ENCODE peak calls at places on chromosome 20, in five cellular contexts. L, A, M, N and H are unnamed samples. For H3K4me1 and H3K36me3, the result is how much of the 10 kb centered on the place peaks cover.

GRCh38 chr20:45487231-45487635 is 17.7 kb downstream of the WFDC2 start:
- DNase-seq in A (no peak), M (peak), N (no peak), L (no peak), H (no peak)

GRCh38 chr20:16615199-16615598 is 42.0 kb upstream of the KIF16B start:
- DNase-seq in M (no peak), A (no peak), L (no peak), N (no peak), H (no peak)

GRCh38 chr20:41738584-41739193 is 120.5 kb upstream of the CHD6 start:
- DNase-seq in A (peak), L (no peak), N (peak), M (peak), H (peak)

GRCh38 chr20:9141070-9141469 is 72.2 kb downstream of the PLCB4 start:
- DNase-seq in A (no peak), L (no peak), N (no peak), M (no peak), H (no peak)

GRCh38 chr20:23126281-23127061 is 40.3 kb upstream of the CD93 start:
- DNase-seq in M (no peak), A (no peak), L (no peak), N (no peak), H (no peak)

GRCh38 chr20:58366016-58366415 is 23.0 kb upstream of the VAPB start:
- DNase-seq in A (no peak), L (no peak), M (no peak), N (no peak), H (no peak)

GRCh38 chr20:41141153-41141815 is 3.9 kb downstream of the PLCG1 start:
- DNase-seq in A (no peak), N (peak), M (peak), L (no peak), H (no peak)

GRCh38 chr20:33602826-33603590 is 59.1 kb upstream of the C20orf144 start:
- DNase-seq in A (no peak), M (no peak), N (peak), L (peak), H (no peak)

GRCh38 chr20:9838035-9838377 is 870 bp downstream of the PAK5 start:
- DNase-seq in M (no peak), A (no peak), L (no peak), N (no peak), H (no peak)

GRCh38 chr20:8481636-8482035 is 349.6 kb downstream of the PLCB1 start:
- DNase-seq in M (no peak), A (no peak), N (no peak), L (no peak), H (no peak)

GRCh38 chr20:46056027-46056833 is 27.2 kb downstream of the SLC12A5 start:
- DNase-seq in A (no peak), L (no peak), M (no peak), N (no peak), H (no peak)

DNA sequence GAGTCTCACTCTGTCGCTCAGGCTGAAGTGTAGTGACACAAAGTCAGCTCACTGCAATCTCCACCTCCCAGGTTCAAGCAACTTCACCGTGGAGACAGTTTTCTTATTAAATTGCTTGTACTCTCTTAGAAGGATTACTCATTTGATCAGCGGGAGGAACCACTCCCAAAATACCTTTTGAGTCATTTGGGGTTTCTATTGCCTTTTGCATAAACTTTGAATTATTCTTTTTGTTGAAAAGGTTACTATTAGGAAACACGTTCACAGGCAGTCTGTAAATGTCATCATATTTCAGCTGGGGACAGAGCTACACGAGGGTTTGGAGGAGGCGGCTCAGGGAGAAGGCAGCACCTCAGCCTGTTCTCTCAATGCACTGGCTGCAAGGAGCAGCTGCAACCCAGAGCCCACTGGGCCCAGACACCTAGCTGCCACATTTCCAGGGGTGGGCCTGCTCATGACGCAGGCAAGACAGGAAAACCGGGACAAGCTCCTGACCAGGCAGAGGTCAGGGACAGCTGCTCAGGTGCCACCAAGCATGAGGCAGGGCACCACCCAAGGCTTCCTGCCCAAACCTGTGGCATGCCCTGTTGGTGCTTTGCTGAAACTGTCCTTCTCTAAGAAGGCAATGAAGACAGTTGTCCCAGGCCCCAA is 205.9 kb downstream of the BMP7 start:
- DNase-seq in A (no peak), M (no peak), N (no peak), L (no peak), H (no peak)
- TF ChIP-seq ZNF274 in A (no peak), M (no peak), N (no peak), L (no peak), H (no peak)

GRCh38 chr20:35316086-35316485 is 23.9 kb upstream of the FAM83C start:
- DNase-seq in M (no peak), A (no peak), N (no peak), L (no peak), H (no peak)
- H3K4me1 ChIP-seq in M (under half), A (half or more), N (under half), L (under half), H (under half)

GRCh38 chr20:37397954-37398749 is 52.2 kb downstream of the SRC start:
- DNase-seq in A (no peak), L (no peak), M (no peak), N (no peak), H (no peak)

GRCh38 chr20:37397076-37397953 is 51.4 kb downstream of the SRC start:
- DNase-seq in M (peak), L (no peak), N (peak), A (no peak), H (peak)

GRCh38 chr20:37396520-37397075 is 50.7 kb downstream of the SRC start:
- DNase-seq in M (peak), L (no peak), A (no peak), N (no peak), H (peak)

GRCh38 chr20:37401282-37401929 is 55.5 kb downstream of the SRC start:
- DNase-seq in M (no peak), N (no peak), A (no peak), L (no peak), H (no peak)

GRCh38 chr20:37398750-37399621 is 53.0 kb downstream of the SRC start:
- DNase-seq in L (no peak), M (no peak), A (no peak), N (peak), H (no peak)
- H3K36me3 ChIP-seq in L (under half), M (under half), A (under half), N (half or more), H (half or more)

GRCh38 chr20:51563597-51564332 is 21.2 kb upstream of the NFATC2 start:
- DNase-seq in M (peak), L (no peak), N (peak), A (peak), H (no peak)
- TF ChIP-seq ZNF274 in M (no peak), L (no peak), N (peak), A (no peak), H (no peak)

GRCh38 chr20:25045343-25045712 is 12.6 kb downstream of the ACSS1 start:
- DNase-seq in L (no peak), A (no peak), N (no peak), M (no peak), H (no peak)
- H3K4me1 ChIP-seq in L (under half), A (under half), N (under half), M (under half), H (under half)

GRCh38 chr20:63283397-63284082 is 9.4 kb upstream of the COL20A1 start:
- DNase-seq in M (no peak), L (no peak), N (no peak), A (no peak), H (no peak)
- H3K36me3 ChIP-seq in M (half or more), L (under half), N (half or more), A (under half), H (half or more)

DNA sequence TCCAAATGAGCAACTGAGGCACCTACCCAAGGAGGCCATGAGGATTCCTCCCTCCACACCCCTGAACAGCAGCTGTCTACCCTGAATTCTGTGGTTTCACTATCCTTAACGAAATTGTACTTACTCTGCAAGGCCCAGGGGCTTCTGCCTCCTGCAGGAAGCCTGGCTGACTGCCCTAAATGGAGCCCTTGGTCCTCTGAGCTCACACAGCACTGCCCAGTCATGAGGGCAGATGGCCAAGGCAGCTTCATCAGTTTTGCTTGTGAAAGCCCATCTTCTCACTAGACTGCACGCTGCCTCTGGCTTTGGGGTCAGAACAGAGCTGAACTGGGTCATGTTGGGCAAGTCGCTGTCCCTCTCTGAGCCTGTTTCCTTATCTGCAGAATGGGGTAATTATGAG is 26.4 kb upstream of the SIRPA start:
- DNase-seq in M (no peak), N (no peak), L (no peak), A (no peak), H (no peak)
- TF ChIP-seq ZNF274 in M (no peak), N (no peak), L (no peak), A (no peak), H (no peak)

GRCh38 chr20:31716818-31717477 is 5.7 kb downstream of the BCL2L1 start:
- DNase-seq in M (no peak), L (no peak), N (no peak), A (no peak), H (no peak)

GRCh38 chr20:31718952-31719643 is 3.6 kb downstream of the BCL2L1 start:
- DNase-seq in A (no peak), L (no peak), N (no peak), M (no peak), H (no peak)

GRCh38 chr20:31715766-31716165 is 6.9 kb downstream of the BCL2L1 start:
- DNase-seq in M (no peak), A (no peak), N (no peak), L (no peak), H (no peak)

GRCh38 chr20:31716351-31716750 is 6.3 kb downstream of the BCL2L1 start:
- DNase-seq in M (no peak), A (no peak), N (no peak), L (no peak), H (no peak)

DNA sequence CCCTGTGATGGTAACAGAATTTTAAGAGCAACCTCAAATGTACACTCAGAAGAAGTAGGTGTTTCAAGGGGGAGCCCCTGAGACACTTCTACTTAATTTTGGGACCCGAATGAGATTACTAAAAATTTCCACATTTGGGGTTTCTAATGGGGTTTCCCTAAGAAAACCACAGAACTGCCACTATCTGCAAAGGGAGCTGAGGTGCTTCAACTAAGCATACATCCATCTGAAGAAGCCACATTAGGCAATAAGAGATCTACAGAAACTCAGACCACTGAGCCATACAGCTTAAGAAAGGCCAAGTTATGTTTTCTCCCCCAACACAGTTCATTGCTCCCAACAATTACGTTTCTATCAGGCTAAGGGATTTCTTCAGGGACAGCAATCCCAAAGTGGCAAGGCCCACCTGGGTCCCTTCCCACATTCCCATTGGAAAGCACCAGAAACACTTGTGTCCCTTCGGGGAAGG is 5.2 kb downstream of the BCL2L1 start:
- DNase-seq in A (no peak), N (no peak), M (no peak), L (peak), H (no peak)
- H3K4me1 ChIP-seq in A (half or more), N (half or more), M (half or more), L (under half), H (under half)